ENCODE peak calls at places on chromosome 19, in five cellular contexts. S is ascending aorta; H is naive thymus-derived CD4-positive, alpha-beta T cell; D is tibial artery; B is ELR. T is an unnamed sample.

GRCh38 chr19:43936219-43936618 is 1.1 kb upstream of the ZNF45 start:
- DNase-seq in D (no peak), S (no peak), B (no peak), H (no peak), T (no peak)

GRCh38 chr19:34666200-34666957 is 10.6 kb downstream of the SCGB2B2 start:
- DNase-seq in S (no peak), H (no peak), D (no peak), B (no peak), T (no peak)

GRCh38 chr19:14577885-14578427 is 4.9 kb upstream of the CLEC17A start:
- DNase-seq in B (peak), S (no peak), H (no peak), D (no peak), T (no peak)

GRCh38 chr19:18208098-18208951 is 4.5 kb upstream of the RAB3A start:
- DNase-seq in H (peak), D (no peak), B (peak), S (no peak), T (peak)

GRCh38 chr19:28466107-28467045 is 746.6 kb downstream of the UQCRFS1 start:
- DNase-seq in D (no peak), S (no peak), H (peak), B (peak), T (no peak)

GRCh38 chr19:9140159-9140874 is at the start of gene ZNF317:
- DNase-seq in D (peak), B (peak), H (peak), S (peak), T (peak)

GRCh38 chr19:38710928-38711725 is 33.1 kb downstream of the CAPN12 start:
- DNase-seq in H (no peak), S (no peak), D (no peak), B (peak), T (no peak)

GRCh38 chr19:8320564-8321066 is 560 bp downstream of the NDUFA7 start:
- DNase-seq in S (no peak), B (peak), H (no peak), D (no peak), T (no peak)

GRCh38 chr19:30621326-30621920 is 249.2 kb downstream of the ZNF536 start:
- DNase-seq in H (no peak), S (no peak), D (no peak), B (no peak), T (no peak)

GRCh38 chr19:18996796-18997394 is 36.4 kb downstream of the SUGP2 start:
- DNase-seq in S (no peak), H (no peak), B (no peak), D (no peak), T (no peak)

GRCh38 chr19:47641891-47642485 is 33.1 kb downstream of the BICRA start:
- DNase-seq in B (no peak), S (no peak), D (no peak), H (no peak), T (no peak)

GRCh38 chr19:17052439-17052838 is 22.8 kb downstream of the HAUS8 start:
- DNase-seq in B (peak), D (no peak), H (no peak), S (no peak), T (no peak)

GRCh38 chr19:17766543-17767131 is 15.4 kb downstream of the FCHO1 start:
- DNase-seq in H (no peak), B (peak), S (peak), D (peak), T (peak)

GRCh38 chr19:34041922-34042521 is 130.3 kb upstream of the LSM14A start:
- DNase-seq in B (peak), H (peak), D (peak), S (peak), T (no peak)

GRCh38 chr19:56393119-56394012 is at the start of gene ZNF582:
- DNase-seq in H (peak), D (peak), B (peak), S (peak), T (peak)

GRCh38 chr19:39470724-39471339 is 9.8 kb upstream of the TIMM50 start:
- DNase-seq in D (no peak), H (no peak), B (peak), S (no peak), T (no peak)

GRCh38 chr19:1862424-1863307 is 713 bp downstream of the KLF16 start:
- DNase-seq in H (no peak), S (no peak), B (peak), D (no peak), T (no peak)

GRCh38 chr19:42285546-42285945 is 16.4 kb upstream of the PRR19 start:
- DNase-seq in S (no peak), D (peak), B (no peak), H (no peak), T (no peak)

GRCh38 chr19:39858541-39858940 is 12.4 kb upstream of the FBL start:
- DNase-seq in B (peak), H (no peak), S (no peak), D (no peak), T (peak)

GRCh38 chr19:30784850-30785459 is 412.8 kb downstream of the ZNF536 start:
- DNase-seq in D (no peak), B (peak), S (peak), H (peak), T (peak)

GRCh38 chr19:31498781-31499180 is 149.5 kb upstream of the TSHZ3 start:
- DNase-seq in S (peak), H (no peak), D (no peak), B (no peak), T (no peak)

GRCh38 chr19:2269244-2270156 is 12.5 kb downstream of the PEAK3 start:
- DNase-seq in H (peak), D (peak), B (peak), S (peak), T (peak)

GRCh38 chr19:5890099-5890498 is 13.5 kb downstream of the NDUFA11 start:
- DNase-seq in H (no peak), B (no peak), D (no peak), S (no peak), T (no peak)

GRCh38 chr19:34430738-34431625 is 2.8 kb downstream of the UBA2 start:
- DNase-seq in B (peak), S (no peak), D (no peak), H (peak), T (no peak)

GRCh38 chr19:19900124-19900523 is 622 bp upstream of the ZNF93 start:
- DNase-seq in S (no peak), D (no peak), H (no peak), B (peak), T (no peak)

GRCh38 chr19:4555657-4556561 is 3.6 kb downstream of the SEMA6B start:
- DNase-seq in H (no peak), B (peak), S (no peak), D (no peak), T (no peak)

GRCh38 chr19:13574933-13575332 is 68.7 kb upstream of the CACNA1A start:
- DNase-seq in B (no peak), H (no peak), D (no peak), S (no peak), T (no peak)

GRCh38 chr19:49425922-49426592 is 869 bp downstream of the GFY start:
- DNase-seq in D (no peak), B (peak), S (no peak), H (no peak), T (no peak)

GRCh38 chr19:5642204-5642603 is 19.3 kb downstream of the SAFB start:
- DNase-seq in D (no peak), B (no peak), H (no peak), S (no peak), T (no peak)

GRCh38 chr19:48506138-48506733 is 5.4 kb downstream of the LMTK3 start:
- DNase-seq in S (no peak), B (peak), D (peak), H (peak), T (no peak)

GRCh38 chr19:53463263-53463662 is 4.3 kb upstream of the ZNF813 start:
- DNase-seq in S (peak), H (no peak), D (no peak), B (peak), T (peak)

GRCh38 chr19:27765912-27766725 is 1446.8 kb downstream of the UQCRFS1 start:
- DNase-seq in H (no peak), B (no peak), D (no peak), S (peak), T (no peak)

GRCh38 chr19:49896863-49897621 is at the start of gene IL4I1:
- DNase-seq in H (no peak), B (peak), D (no peak), S (no peak), T (no peak)

GRCh38 chr19:29415507-29415906 is 110.3 kb upstream of the VSTM2B start:
- DNase-seq in S (no peak), D (no peak), B (no peak), H (no peak), T (no peak)

GRCh38 chr19:13633109-13633508 is 126.8 kb upstream of the CACNA1A start:
- DNase-seq in D (no peak), H (no peak), S (no peak), B (no peak), T (no peak)